ENCODE peak calls at places on chromosomes 4 and X, in eight cellular contexts. L, A, K, P, B, C, O and H are unnamed samples. For H3K4me1, the result is how much of the 10 kb centered on the place peaks cover.

GRCh38 chr4:86221076-86221475 is 138.8 kb downstream of the MAPK10 start:
- DNase-seq in K (no peak), P (no peak), A (no peak), C (no peak), L (no peak), B (no peak), O (no peak), H (no peak)

GRCh38 chr4:184114431-184114830 is 103.2 kb downstream of the ENPP6 start:
- DNase-seq in A (no peak), C (no peak), L (no peak), B (no peak), K (no peak), P (no peak), O (no peak), H (no peak)

GRCh38 chrX:29617725-29618124 is 597.6 kb upstream of the MAGEB2 start:
- DNase-seq in K (no peak), C (peak), A (no peak), O (no peak), B (no peak), P (no peak), L (no peak), H (no peak)

GRCh38 chr4:154478547-154478946 is 13.1 kb downstream of the DCHS2 start:
- DNase-seq in O (no peak), C (no peak), L (no peak), A (no peak), P (no peak), K (no peak), B (no peak), H (no peak)

GRCh38 chr4:167966161-167966560 is 126.2 kb upstream of the ANXA10 start:
- DNase-seq in K (no peak), O (no peak), A (no peak), C (peak), P (no peak), L (no peak), B (peak), H (no peak)

GRCh38 chrX:116246261-116246660 is 75.7 kb downstream of the AGTR2 start:
- DNase-seq in C (no peak), K (no peak), L (no peak), A (no peak), P (no peak), B (peak), O (no peak), H (no peak)

GRCh38 chr4:120801171-120801758 is 121.3 kb downstream of the PRDM5 start:
- DNase-seq in P (peak), L (no peak), O (no peak), B (peak), K (no peak), C (no peak), A (peak), H (peak)

GRCh38 chrX:5646818-5647217 is 581.8 kb downstream of the NLGN4X start:
- DNase-seq in K (no peak), O (no peak), A (no peak), C (no peak), P (no peak), B (no peak), L (peak), H (no peak)

DNA sequence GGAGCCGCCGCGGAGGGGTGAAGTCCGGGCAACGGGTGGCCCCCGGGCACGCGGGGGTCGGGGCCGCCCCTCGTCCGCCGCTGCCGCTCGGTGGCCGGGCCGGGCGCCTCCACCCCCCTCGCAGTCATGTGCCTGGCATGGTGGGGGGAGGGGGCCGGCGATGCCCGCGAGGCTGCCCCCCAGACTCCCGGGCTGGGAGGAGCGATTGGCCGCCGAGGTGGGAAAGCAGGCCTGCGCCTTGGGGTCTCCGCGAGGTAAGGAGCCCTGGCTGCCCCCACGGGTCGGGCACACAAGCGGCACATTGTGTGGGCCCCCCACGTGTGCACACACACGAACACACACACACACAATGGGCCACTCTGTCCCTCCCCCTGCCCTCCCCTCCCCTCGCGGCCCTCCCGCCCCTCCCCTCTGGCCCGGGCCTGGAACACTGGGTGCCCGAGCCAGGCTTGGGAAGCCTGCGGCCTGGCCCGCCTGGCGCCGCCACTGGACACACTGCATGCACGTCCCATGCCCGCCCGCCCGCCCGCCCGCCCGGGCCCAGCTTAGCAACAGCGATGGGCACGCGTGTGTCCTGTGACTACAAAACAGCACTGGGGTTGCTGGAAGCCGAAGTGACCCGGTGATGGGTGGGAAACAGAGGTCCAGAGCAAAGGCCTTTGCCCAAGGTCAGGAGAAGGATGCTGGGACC is 1.3 kb downstream of the SLC6A8 start:
- DNase-seq in B (no peak), K (no peak), A (peak), O (peak), P (peak), C (no peak), L (no peak), H (peak)
- H3K4me3 ChIP-seq in B (peak), K (peak), A (peak), O (peak), P (peak), C (peak), L (no peak), H (peak)

GRCh38 chr4:98606879-98607278 is 51.5 kb downstream of the TSPAN5 start:
- DNase-seq in C (no peak), A (no peak), P (no peak), O (no peak), L (no peak), K (no peak), B (no peak), H (no peak)
- H3K4me1 ChIP-seq in C (under half), A (under half), P (under half), O (under half), L (under half), K (under half), B (under half), H (under half)

GRCh38 chr4:3634281-3635089 is 102.3 kb upstream of the LRPAP1 start:
- DNase-seq in L (no peak), O (no peak), C (no peak), K (peak), A (no peak), P (no peak), B (no peak), H (no peak)

GRCh38 chr4:3630934-3631585 is 98.8 kb upstream of the LRPAP1 start:
- DNase-seq in A (no peak), C (no peak), L (no peak), B (no peak), O (no peak), K (no peak), P (no peak), H (peak)

GRCh38 chr4:3629665-3630064 is 97.4 kb upstream of the LRPAP1 start:
- DNase-seq in P (no peak), A (no peak), C (no peak), O (no peak), B (no peak), K (peak), L (no peak), H (no peak)

GRCh38 chr4:3628868-3629175 is 96.6 kb upstream of the LRPAP1 start:
- DNase-seq in B (no peak), O (no peak), K (no peak), C (no peak), P (no peak), L (no peak), A (no peak), H (no peak)

DNA sequence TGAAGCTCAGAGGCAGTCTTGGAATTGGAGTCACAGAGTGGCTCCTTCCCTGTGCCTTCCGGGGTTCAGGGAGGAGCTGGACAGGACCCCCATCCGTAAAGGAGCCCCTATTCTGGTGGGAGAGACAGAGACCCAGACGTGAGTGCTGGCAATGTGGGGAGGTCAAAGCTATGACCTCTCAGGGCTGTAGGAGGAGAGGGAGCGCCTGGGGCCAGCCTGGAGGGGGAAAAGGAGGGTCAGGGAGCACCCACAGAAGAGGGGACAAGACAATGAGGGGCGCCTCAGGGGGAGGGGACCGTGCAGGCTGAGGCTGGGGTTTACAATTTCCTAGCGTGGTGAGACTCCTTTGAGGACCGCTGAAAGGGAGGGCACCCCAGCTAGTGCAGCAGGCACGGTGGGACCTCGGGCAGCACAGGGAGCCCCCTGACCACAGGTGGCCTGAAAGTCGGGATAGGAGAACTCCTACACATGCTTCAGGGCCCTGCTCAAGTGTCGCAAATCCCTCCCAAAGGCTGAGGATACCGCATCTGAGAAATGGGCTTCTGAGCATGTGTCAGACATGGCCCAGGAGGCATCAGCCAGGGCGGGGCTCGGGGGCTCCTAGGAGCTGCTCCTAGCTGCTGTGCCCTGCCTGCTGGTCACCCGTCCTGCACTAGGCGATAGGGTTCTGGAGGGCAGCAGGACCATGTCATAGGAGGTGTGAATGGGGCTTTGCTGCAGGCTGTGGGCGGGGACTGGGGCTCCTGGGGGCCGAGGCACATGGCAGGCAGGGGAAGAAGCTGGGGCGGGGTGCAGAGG is 98.1 kb upstream of the LRPAP1 start:
- DNase-seq in P (no peak), A (no peak), L (no peak), K (peak), O (no peak), B (no peak), C (no peak), H (no peak)
- H3K4me3 ChIP-seq in P (no peak), A (no peak), L (no peak), K (no peak), O (no peak), B (no peak), C (no peak), H (no peak)

DNA sequence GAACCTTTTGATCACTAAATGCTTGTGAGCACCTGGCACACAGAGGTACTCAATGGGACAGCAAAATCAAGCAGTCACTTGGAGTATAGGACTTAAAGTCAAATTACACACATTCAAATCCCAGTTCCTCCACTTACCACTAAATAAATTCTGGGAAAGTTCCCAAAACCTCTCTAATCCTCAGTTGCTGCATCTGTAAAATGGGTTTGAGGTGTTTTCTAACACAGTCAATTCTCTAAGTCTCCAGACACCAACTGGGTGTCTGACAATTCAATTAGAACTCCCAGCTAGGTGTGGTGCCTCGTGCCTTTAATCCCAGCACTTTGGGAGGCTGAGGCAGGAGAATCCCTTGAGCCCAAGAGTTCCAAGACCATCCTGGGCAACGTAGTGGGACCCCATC is 19.0 kb downstream of the QDPR start:
- DNase-seq in K (no peak), C (no peak), B (no peak), A (no peak), P (no peak), L (no peak), O (no peak), H (no peak)
- H3K4me1 ChIP-seq in K (under half), C (under half), B (under half), A (under half), P (under half), L (under half), O (under half), H (under half)

DNA sequence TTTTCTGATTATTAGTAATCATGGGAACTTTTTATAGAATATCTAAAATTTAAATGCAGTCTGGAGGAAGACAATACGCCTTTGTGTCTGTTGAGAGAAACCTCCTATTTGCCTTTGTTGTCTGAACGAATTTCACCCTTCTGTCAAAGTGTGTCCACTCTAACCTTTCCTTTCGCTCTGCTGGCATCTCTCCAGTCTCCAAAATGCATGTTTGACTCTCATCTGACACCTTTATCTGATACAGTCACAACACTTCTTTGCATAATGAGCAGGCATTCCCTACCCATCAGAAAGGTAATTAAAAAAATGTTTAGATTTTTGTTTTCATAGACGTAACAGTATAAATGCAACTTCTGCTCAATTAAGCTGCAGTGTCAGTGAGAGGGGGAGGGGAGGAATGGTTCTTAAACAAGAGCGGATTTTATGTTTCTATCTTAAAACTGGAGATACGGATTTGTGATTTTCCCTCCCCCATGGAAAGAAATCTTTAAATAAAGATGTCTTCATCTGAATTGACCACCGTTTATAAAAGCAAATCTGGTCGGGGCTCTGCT is 70.2 kb downstream of the CXXC4 start:
- DNase-seq in K (no peak), L (no peak), A (no peak), C (no peak), P (no peak), B (no peak), O (no peak), H (no peak)
- H3K4me3 ChIP-seq in K (no peak), L (no peak), A (no peak), C (no peak), P (peak), B (no peak), O (peak), H (peak)

DNA sequence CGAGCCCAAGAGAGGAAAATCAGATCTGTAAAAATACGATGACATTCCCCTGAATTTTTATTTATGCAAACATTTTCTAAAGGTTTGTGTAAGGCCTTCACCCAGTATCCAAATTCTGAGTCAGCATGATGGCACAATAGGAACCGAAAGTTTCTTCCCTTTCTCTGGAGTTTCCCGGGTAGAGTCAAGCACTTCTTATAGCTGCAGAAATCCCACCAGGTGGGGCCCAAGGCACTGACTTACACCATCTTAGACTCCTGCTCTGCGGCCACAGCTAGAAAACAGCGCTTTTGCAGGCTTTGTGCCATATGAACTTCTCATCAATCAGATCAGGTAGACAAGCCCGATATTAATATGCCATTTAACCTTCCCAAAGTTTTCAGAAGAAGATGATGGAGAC is 13.4 kb downstream of the LEF1 start:
- DNase-seq in L (no peak), K (no peak), C (no peak), O (no peak), B (peak), P (no peak), A (no peak), H (no peak)
- H3K4me1 ChIP-seq in L (under half), K (under half), C (under half), O (under half), B (under half), P (under half), A (under half), H (under half)

GRCh38 chrX:13028871-13029336 is 15.5 kb downstream of the FAM9C start:
- DNase-seq in C (no peak), L (no peak), B (peak), O (no peak), A (no peak), K (no peak), P (no peak), H (no peak)

GRCh38 chrX:13026877-13027652 is 17.4 kb downstream of the FAM9C start:
- DNase-seq in B (no peak), A (no peak), P (no peak), C (no peak), L (no peak), K (no peak), O (no peak), H (no peak)

GRCh38 chrX:13029341-13029740 is 15.1 kb downstream of the FAM9C start:
- DNase-seq in L (no peak), B (no peak), K (peak), P (no peak), A (peak), C (peak), O (peak), H (peak)

GRCh38 chrX:13033193-13033592 is 11.2 kb downstream of the FAM9C start:
- DNase-seq in P (no peak), L (no peak), A (no peak), C (no peak), B (no peak), K (no peak), O (no peak), H (no peak)

DNA sequence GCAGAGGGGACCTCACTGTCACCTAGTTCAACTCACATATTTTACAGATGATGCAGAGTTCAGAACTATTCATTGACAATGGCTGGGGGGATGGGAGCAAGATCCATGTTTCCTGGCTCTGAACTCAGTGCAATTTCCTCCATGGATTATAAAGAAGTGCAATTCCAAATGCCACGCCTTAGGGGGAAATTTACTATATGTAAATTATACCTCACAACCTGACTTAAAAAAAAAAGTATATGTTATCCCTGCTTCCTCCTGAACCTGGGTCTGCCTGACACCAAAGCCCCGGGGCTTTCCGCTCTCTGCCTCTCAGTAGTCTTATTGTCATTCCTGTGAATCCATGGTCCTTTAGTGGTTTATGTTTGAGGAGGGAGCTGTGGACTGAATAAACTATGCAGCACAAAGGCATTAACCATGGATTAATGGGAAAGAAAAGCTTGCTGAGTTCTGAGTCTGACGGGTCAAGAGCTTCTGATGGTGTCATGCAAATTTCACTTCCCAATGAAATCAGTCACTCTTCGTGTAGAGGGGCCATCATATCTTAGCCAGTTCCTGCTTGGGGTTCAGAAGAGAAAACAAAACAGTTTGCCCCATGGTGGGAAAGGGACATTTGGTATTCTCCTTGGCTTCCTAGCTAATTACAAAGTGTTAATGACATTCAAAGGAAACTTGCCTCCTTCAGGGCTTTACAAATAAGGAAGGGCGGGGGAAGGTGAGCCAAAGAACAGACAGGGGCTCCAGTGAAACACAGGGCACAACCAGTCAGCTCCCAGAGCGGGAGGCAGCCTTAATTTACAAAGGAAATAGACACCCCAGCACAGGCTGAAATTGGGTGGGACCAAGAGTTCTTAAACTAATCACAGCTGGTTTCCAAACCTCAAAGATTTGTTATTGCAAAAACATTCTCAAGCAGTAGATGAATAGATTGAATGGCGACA is 14.3 kb downstream of the FAM9C start:
- DNase-seq in C (peak), L (no peak), P (no peak), O (no peak), B (no peak), A (no peak), K (no peak), H (no peak)
- H3K4me3 ChIP-seq in C (no peak), L (no peak), P (no peak), O (no peak), B (no peak), A (no peak), K (no peak), H (no peak)

GRCh38 chr4:89287945-89288344 is 19.7 kb downstream of the GPRIN3 start:
- DNase-seq in O (no peak), K (no peak), A (no peak), P (no peak), B (no peak), C (no peak), L (no peak), H (no peak)
- H3K4me1 ChIP-seq in O (under half), K (under half), A (under half), P (under half), B (under half), C (under half), L (under half), H (under half)

GRCh38 chrX:19772759-19773623 is 114.4 kb downstream of the SH3KBP1 start:
- DNase-seq in L (peak), K (no peak), P (no peak), A (no peak), O (no peak), B (no peak), C (no peak), H (no peak)

GRCh38 chrX:19772306-19772705 is 115.1 kb downstream of the SH3KBP1 start:
- DNase-seq in C (no peak), O (no peak), K (no peak), L (no peak), B (no peak), A (no peak), P (no peak), H (peak)

GRCh38 chrX:19774905-19775304 is 112.5 kb downstream of the SH3KBP1 start:
- DNase-seq in A (no peak), O (no peak), B (no peak), P (no peak), L (no peak), C (no peak), K (no peak), H (no peak)

GRCh38 chrX:19775830-19776498 is 111.4 kb downstream of the SH3KBP1 start:
- DNase-seq in K (no peak), A (no peak), C (no peak), O (no peak), P (no peak), L (peak), B (no peak), H (no peak)

GRCh38 chrX:19776753-19777152 is 110.6 kb downstream of the SH3KBP1 start:
- DNase-seq in A (no peak), L (peak), K (no peak), P (no peak), O (no peak), B (no peak), C (no peak), H (no peak)
- H3K4me3 ChIP-seq in A (no peak), L (peak), K (no peak), P (no peak), O (no peak), B (no peak), C (no peak), H (no peak)